ENCODE peak calls at places on chromosomes 16 and 17, in five cellular contexts. N is esophagus muscularis mucosa, T is prostate gland, P is breast epithelium, B is HCT116. L is an unnamed sample.
A peak's percentile ranks its signal among the peaks of the same experiment; 100 is the strongest.

GRCh38 chr16:68756250-68757051 is 19.4 kb downstream of the CDH1 start:
- DNase-seq in N (no peak), T (peak; percentile 69), P (peak; percentile 61), B (peak; percentile 98), L (no peak)

GRCh38 chr16:9225527-9226316 is 134.3 kb downstream of the HAPSTR1 start:
- DNase-seq in P (no peak), N (no peak), T (no peak), B (peak; percentile 12), L (no peak)

GRCh38 chr16:15567823-15568222 is 75.1 kb downstream of the MARF1 start:
- DNase-seq in P (no peak), N (no peak), B (no peak), T (no peak), L (no peak)

GRCh38 chr16:86379505-86379846 is 130.9 kb upstream of the FOXF1 start:
- DNase-seq in B (no peak), T (no peak), P (no peak), N (no peak), L (no peak)

GRCh38 chr16:27822529-27823437 is 240.7 kb downstream of the GSG1L start:
- DNase-seq in T (peak; percentile 8), N (no peak), P (peak; percentile 19), B (no peak), L (peak; percentile 26)

GRCh38 chr16:67444259-67445125 is 13.6 kb downstream of the HSD11B2 start:
- DNase-seq in T (no peak), N (no peak), B (no peak), P (no peak), L (no peak)

GRCh38 chr16:66572356-66572755 is 6.1 kb downstream of the CMTM1 start:
- DNase-seq in P (no peak), T (no peak), N (no peak), B (no peak), L (no peak)

GRCh38 chr16:47143677-47144558 is at the start of gene NETO2:
- DNase-seq in B (no peak), T (peak; percentile 17), P (no peak), N (no peak), L (no peak)

GRCh38 chr17:81976332-81977210 is 858 bp upstream of the ASPSCR1 start:
- DNase-seq in T (no peak), P (no peak), B (no peak), N (no peak), L (no peak)

GRCh38 chr17:76561799-76562268 is 22.0 kb downstream of the PRCD start:
- DNase-seq in N (no peak), B (no peak), P (no peak), T (no peak), L (no peak)

GRCh38 chr17:74631468-74632195 is 8.1 kb upstream of the CD300E start:
- DNase-seq in B (no peak), T (no peak), P (no peak), N (no peak), L (no peak)

GRCh38 chr17:30433514-30433913 is 43.7 kb upstream of the GOSR1 start:
- DNase-seq in N (no peak), T (no peak), B (peak; percentile 37), P (no peak), L (no peak)

GRCh38 chr16:2156025-2156848 is 655 bp downstream of the TRAF7 start:
- DNase-seq in P (no peak), T (no peak), B (no peak), N (no peak), L (no peak)

GRCh38 chr16:48117217-48118105 is 38.3 kb downstream of the ABCC12 start:
- DNase-seq in T (no peak), P (no peak), N (no peak), B (peak; percentile 56), L (no peak)

GRCh38 chr16:12523002-12523401 is 280.7 kb downstream of the CPPED1 start:
- DNase-seq in T (no peak), B (no peak), N (no peak), P (no peak), L (no peak)

GRCh38 chr17:48910370-48910769 is 2.2 kb downstream of the UBE2Z start:
- DNase-seq in B (no peak), T (no peak), N (no peak), P (no peak), L (no peak)

GRCh38 chr16:28543072-28543471 is 4.3 kb upstream of the NUPR1 start:
- DNase-seq in B (no peak), T (peak; percentile 80), N (no peak), P (no peak), L (no peak)

GRCh38 chr16:85420501-85421337 is 192.4 kb upstream of the GSE1 start:
- DNase-seq in T (no peak), N (no peak), P (no peak), B (peak; percentile 49), L (no peak)

GRCh38 chr17:27180322-27180721 is 113.6 kb upstream of the WSB1 start:
- DNase-seq in T (no peak), P (no peak), N (no peak), B (no peak), L (no peak)

GRCh38 chr17:48610282-48611211 is at the start of gene HOXB7:
- DNase-seq in P (no peak), B (no peak), T (no peak), N (no peak), L (peak; percentile 91)

GRCh38 chr17:13788385-13788784 is 186.7 kb upstream of the HS3ST3A1 start:
- DNase-seq in B (no peak), N (no peak), T (no peak), P (no peak), L (no peak)

DNA sequence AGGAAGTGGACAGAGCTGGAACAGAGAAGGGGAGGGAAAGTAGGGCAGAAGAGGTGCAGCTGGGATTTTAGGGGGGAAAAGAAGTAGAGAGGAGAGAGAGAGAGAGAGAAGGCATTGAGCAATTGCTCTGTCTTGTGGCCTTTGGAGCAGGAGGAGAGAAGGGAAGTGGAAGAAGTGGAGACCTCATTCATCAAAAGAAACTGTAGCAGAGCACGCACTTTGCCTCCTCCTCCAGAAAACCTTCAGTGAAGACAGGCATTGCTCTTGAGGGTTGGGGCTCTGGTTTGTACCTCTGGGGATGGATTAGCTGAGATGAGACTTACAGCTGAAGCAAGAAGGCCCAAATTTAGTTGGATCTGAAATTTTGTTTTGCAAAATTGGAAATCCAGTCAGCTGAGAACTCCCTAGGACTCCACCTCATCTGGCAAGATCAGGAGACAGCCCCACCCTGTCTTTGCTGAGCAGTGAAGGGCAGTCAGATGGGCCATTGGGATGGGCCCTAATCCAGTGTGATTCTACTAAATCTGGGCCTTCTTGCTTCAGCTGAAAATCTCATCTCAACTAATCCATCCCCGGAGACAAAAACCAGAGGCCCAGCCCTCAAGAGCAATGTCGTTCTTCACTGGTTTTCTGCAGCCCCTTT is 55.7 kb downstream of the CDRT4 start:
- DNase-seq in B (no peak), P (no peak), T (no peak), N (no peak), L (peak; percentile 78)
- TF ChIP-seq POLR2AphosphoS5 in B (no peak), P (peak; percentile 62), T (no peak), N (peak; percentile 36), L (no peak)

GRCh38 chr17:29131814-29132682 is 48.1 kb downstream of the MYO18A start:
- DNase-seq in T (no peak), N (no peak), P (no peak), B (no peak), L (no peak)
- H3K4me3 ChIP-seq in T (no peak overlapping the region), N (no peak overlapping the region), P (no peak overlapping the region), B (no peak overlapping the region), L (no peak overlapping the region)

GRCh38 chr17:35242805-35243458 is at the start of gene SLFN5:
- DNase-seq in P (peak; percentile 96), T (peak; percentile 98), N (peak; percentile 99), B (peak; percentile 76), L (peak; percentile 98)
- TF ChIP-seq POLR2A in P (peak; percentile 97), T (peak; percentile 96), N (peak; percentile 98), B (no peak), L (peak; percentile 91)

DNA sequence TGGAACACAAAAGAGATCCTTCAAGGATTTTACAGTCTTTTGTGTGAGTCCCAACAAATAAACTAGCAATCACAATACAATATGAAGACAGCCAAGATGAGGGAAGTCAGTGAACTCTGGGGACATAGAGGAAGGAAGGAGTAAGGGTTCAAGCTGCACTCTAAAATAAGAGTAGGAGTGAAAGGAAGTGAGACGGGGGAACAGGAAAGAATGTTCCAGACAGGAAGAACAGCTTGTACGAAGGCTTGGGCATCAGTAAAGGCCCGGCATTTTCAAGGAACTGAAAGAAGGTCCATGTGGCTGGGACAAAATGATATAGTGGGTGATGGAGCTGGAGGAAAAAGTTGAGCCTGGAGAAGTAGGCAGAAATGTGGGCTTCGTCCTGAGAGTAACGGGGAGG is 4.5 kb downstream of the CCL17 start:
- DNase-seq in B (no peak), P (no peak), N (no peak), T (no peak), L (no peak)
- TF ChIP-seq POLR2AphosphoS5 in B (no peak), P (no peak), N (peak; percentile 31), T (no peak), L (no peak)

DNA sequence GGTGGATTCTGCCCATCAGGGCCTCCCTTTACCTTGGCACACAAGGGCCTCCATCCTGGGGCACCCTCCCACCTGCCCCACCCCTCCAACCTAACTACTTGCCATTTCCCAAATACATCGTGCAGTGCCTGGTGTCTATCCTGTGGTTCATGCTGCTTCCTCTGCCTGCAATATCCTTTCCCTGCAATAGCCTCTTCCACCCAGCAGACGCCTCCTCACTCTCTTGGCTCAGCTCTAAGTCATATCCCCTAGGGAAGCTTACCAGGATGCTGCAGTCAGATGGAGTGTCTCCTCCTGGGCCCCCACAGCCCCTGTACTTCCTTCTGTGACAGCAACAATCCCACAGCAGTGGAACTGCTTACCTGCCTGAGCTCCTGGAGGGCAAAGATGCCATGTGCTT is 36.7 kb downstream of the CCDC182 start:
- DNase-seq in T (no peak), N (no peak), P (no peak), B (no peak), L (no peak)
- H3K4me3 ChIP-seq in T (no peak overlapping the region), N (no peak overlapping the region), P (no peak overlapping the region), B (no peak overlapping the region), L (no peak overlapping the region)

GRCh38 chr17:70110443-70110880 is 35.4 kb downstream of the KCNJ16 start:
- DNase-seq in P (no peak), B (no peak), T (no peak), N (no peak), L (no peak)
- TF ChIP-seq POLR2A in P (no peak), B (no peak), T (no peak), N (no peak), L (no peak)

DNA sequence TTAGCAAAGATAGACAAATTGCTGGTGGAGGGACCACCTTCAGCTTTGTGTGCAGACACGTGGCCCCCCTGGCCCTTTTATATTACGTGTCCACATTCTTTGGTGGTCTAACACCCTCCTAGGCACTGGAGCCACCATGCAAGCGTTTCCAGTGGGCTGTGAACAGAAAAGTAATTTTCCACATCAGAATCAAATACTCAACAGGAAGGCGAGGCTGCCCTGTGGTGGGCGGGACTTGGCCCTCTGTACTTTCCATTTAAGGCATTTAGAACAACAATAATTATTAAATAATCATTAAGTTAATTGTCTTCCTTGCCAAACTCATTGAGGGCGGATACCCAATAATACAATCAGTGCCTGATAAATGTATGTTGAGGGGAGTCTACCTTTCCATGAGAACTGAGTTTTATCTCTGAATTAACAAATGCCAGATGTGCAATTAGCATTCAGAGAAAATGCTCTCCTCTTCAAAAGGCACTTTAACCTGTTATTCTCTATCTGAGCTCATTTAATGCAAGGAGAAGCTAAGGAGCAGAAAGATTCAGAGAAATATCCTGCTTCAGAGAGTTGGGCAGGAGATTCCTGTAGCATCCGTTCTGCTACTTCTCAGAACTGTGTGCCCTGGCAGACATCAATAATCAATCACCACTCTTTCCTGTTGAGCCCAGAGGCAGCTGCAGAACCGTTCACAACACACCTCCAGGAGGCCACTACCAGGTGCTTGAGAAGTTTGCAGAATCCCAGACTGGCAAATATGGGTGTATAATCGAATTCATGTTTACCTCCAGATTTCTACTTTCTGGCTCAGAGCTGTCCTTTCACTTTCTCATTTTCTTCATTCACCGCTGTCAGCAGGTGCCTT is 109.4 kb downstream of the CMIP start:
- DNase-seq in B (no peak), P (no peak), N (no peak), T (no peak), L (no peak)
- TF ChIP-seq POLR2AphosphoS5 in B (no peak), P (no peak), N (no peak), T (no peak), L (no peak)